ENCODE peak calls at places on chromosomes 1 and 21, in five cellular contexts. One of them, this sample, is unnamed.

GRCh38 chr1:22527555-22528296 is 35.6 kb upstream of the EPHA8 start:
- DNase-seq in GM12878: no peak
- DNase-seq in suprapubic skin: peak
- DNase-seq in stomach: no peak
- DNase-seq in prostate gland: no peak
- DNase-seq in this sample: no peak

GRCh38 chr1:156776942-156777341 is 9.6 kb downstream of the PRCC start:
- DNase-seq in GM12878: no peak
- DNase-seq in stomach: no peak
- DNase-seq in prostate gland: no peak
- DNase-seq in suprapubic skin: no peak
- DNase-seq in this sample: no peak

GRCh38 chr21:15686506-15686905 is 43.3 kb upstream of the USP25 start:
- DNase-seq in suprapubic skin: no peak
- DNase-seq in prostate gland: no peak
- DNase-seq in GM12878: no peak
- DNase-seq in stomach: no peak
- DNase-seq in this sample: no peak

GRCh38 chr1:21305900-21306189 is 15.6 kb upstream of the ECE1 start:
- DNase-seq in GM12878: no peak
- DNase-seq in prostate gland: no peak
- DNase-seq in stomach: no peak
- DNase-seq in suprapubic skin: no peak
- DNase-seq in this sample: no peak

GRCh38 chr1:51305371-51305823 is 25.0 kb downstream of the TTC39A start:
- DNase-seq in GM12878: no peak
- DNase-seq in suprapubic skin: no peak
- DNase-seq in prostate gland: no peak
- DNase-seq in stomach: no peak
- DNase-seq in this sample: no peak

GRCh38 chr1:223674119-223674890 is 8.8 kb upstream of the CAPN8 start:
- DNase-seq in stomach: no peak
- DNase-seq in suprapubic skin: peak
- DNase-seq in prostate gland: no peak
- DNase-seq in GM12878: no peak
- DNase-seq in this sample: no peak

GRCh38 chr1:26754086-26754874 is 33.5 kb upstream of the PIGV start:
- DNase-seq in stomach: no peak
- DNase-seq in suprapubic skin: no peak
- DNase-seq in GM12878: no peak
- DNase-seq in prostate gland: no peak
- DNase-seq in this sample: no peak

GRCh38 chr1:68230901-68231626 is 1.3 kb downstream of the WLS start:
- DNase-seq in prostate gland: peak
- DNase-seq in GM12878: no peak
- DNase-seq in stomach: peak
- DNase-seq in suprapubic skin: no peak
- DNase-seq in this sample: peak

GRCh38 chr1:185567006-185567405 is 167.2 kb upstream of the HMCN1 start:
- DNase-seq in GM12878: no peak
- DNase-seq in stomach: no peak
- DNase-seq in suprapubic skin: no peak
- DNase-seq in prostate gland: no peak
- DNase-seq in this sample: no peak

GRCh38 chr1:88311907-88312306 is 372.2 kb upstream of the PKN2 start:
- DNase-seq in suprapubic skin: no peak
- DNase-seq in GM12878: no peak
- DNase-seq in prostate gland: no peak
- DNase-seq in stomach: peak
- DNase-seq in this sample: no peak

GRCh38 chr1:53631622-53632310 is 107.2 kb downstream of the GLIS1 start:
- DNase-seq in prostate gland: no peak
- DNase-seq in stomach: peak
- DNase-seq in GM12878: no peak
- DNase-seq in suprapubic skin: no peak
- DNase-seq in this sample: peak

GRCh38 chr1:202586018-202586821 is 124.0 kb downstream of the SYT2 start:
- DNase-seq in GM12878: peak
- DNase-seq in suprapubic skin: no peak
- DNase-seq in stomach: peak
- DNase-seq in prostate gland: no peak
- DNase-seq in this sample: peak

GRCh38 chr1:151476083-151476482 is 16.8 kb upstream of the POGZ start:
- DNase-seq in prostate gland: no peak
- DNase-seq in suprapubic skin: no peak
- DNase-seq in stomach: no peak
- DNase-seq in GM12878: no peak
- DNase-seq in this sample: no peak

GRCh38 chr1:13813398-13814012 is 113.5 kb downstream of the PRDM2 start:
- DNase-seq in prostate gland: no peak
- DNase-seq in stomach: no peak
- DNase-seq in GM12878: no peak
- DNase-seq in suprapubic skin: no peak
- DNase-seq in this sample: peak

GRCh38 chr1:150187560-150187931 is 37.8 kb downstream of the PLEKHO1 start:
- DNase-seq in suprapubic skin: no peak
- DNase-seq in prostate gland: no peak
- DNase-seq in GM12878: no peak
- DNase-seq in stomach: no peak
- DNase-seq in this sample: no peak

GRCh38 chr1:145889722-145890121 is 4.1 kb upstream of the ANKRD35 start:
- DNase-seq in suprapubic skin: no peak
- DNase-seq in prostate gland: no peak
- DNase-seq in GM12878: no peak
- DNase-seq in stomach: no peak
- DNase-seq in this sample: no peak

GRCh38 chr1:174671826-174672225 is 224.1 kb downstream of the GPR52 start:
- DNase-seq in prostate gland: no peak
- DNase-seq in stomach: no peak
- DNase-seq in suprapubic skin: no peak
- DNase-seq in GM12878: no peak
- DNase-seq in this sample: no peak

GRCh38 chr21:38286739-38287426 is 30.1 kb downstream of the KCNJ15 start:
- DNase-seq in GM12878: no peak
- DNase-seq in suprapubic skin: no peak
- DNase-seq in stomach: no peak
- DNase-seq in prostate gland: no peak
- DNase-seq in this sample: no peak

GRCh38 chr1:180586671-180587155 is 27.9 kb downstream of the OVAAL start:
- DNase-seq in suprapubic skin: no peak
- DNase-seq in prostate gland: peak
- DNase-seq in GM12878: no peak
- DNase-seq in stomach: peak
- DNase-seq in this sample: no peak

GRCh38 chr21:35512321-35512720 is 463.2 kb upstream of the RUNX1 start:
- DNase-seq in stomach: no peak
- DNase-seq in GM12878: no peak
- DNase-seq in suprapubic skin: no peak
- DNase-seq in prostate gland: no peak
- DNase-seq in this sample: no peak

GRCh38 chr1:165927169-165927568 is 99.8 kb downstream of the UCK2 start:
- DNase-seq in prostate gland: no peak
- DNase-seq in stomach: no peak
- DNase-seq in suprapubic skin: no peak
- DNase-seq in GM12878: no peak
- DNase-seq in this sample: no peak

GRCh38 chr1:56645663-56646330 is 683 bp downstream of the PRKAA2 start:
- DNase-seq in stomach: peak
- DNase-seq in GM12878: no peak
- DNase-seq in suprapubic skin: no peak
- DNase-seq in prostate gland: peak
- DNase-seq in this sample: no peak

GRCh38 chr21:23930565-23930964 is 1676.7 kb downstream of the MRPL39 start:
- DNase-seq in suprapubic skin: no peak
- DNase-seq in stomach: no peak
- DNase-seq in prostate gland: no peak
- DNase-seq in GM12878: no peak
- DNase-seq in this sample: no peak

GRCh38 chr1:165384016-165384415 is 27.5 kb upstream of the LMX1A start:
- DNase-seq in stomach: no peak
- DNase-seq in GM12878: no peak
- DNase-seq in suprapubic skin: no peak
- DNase-seq in prostate gland: no peak
- DNase-seq in this sample: no peak

GRCh38 chr1:207032528-207033017 is at the start of gene C1orf116:
- DNase-seq in stomach: peak
- DNase-seq in suprapubic skin: no peak
- DNase-seq in GM12878: no peak
- DNase-seq in prostate gland: peak
- DNase-seq in this sample: no peak
- TF ChIP-seq POLR2AphosphoS5 in stomach: no peak
- TF ChIP-seq POLR2AphosphoS5 in suprapubic skin: no peak
- TF ChIP-seq POLR2AphosphoS5 in GM12878: no peak
- TF ChIP-seq POLR2AphosphoS5 in prostate gland: peak
- TF ChIP-seq POLR2AphosphoS5 in this sample: no peak

DNA sequence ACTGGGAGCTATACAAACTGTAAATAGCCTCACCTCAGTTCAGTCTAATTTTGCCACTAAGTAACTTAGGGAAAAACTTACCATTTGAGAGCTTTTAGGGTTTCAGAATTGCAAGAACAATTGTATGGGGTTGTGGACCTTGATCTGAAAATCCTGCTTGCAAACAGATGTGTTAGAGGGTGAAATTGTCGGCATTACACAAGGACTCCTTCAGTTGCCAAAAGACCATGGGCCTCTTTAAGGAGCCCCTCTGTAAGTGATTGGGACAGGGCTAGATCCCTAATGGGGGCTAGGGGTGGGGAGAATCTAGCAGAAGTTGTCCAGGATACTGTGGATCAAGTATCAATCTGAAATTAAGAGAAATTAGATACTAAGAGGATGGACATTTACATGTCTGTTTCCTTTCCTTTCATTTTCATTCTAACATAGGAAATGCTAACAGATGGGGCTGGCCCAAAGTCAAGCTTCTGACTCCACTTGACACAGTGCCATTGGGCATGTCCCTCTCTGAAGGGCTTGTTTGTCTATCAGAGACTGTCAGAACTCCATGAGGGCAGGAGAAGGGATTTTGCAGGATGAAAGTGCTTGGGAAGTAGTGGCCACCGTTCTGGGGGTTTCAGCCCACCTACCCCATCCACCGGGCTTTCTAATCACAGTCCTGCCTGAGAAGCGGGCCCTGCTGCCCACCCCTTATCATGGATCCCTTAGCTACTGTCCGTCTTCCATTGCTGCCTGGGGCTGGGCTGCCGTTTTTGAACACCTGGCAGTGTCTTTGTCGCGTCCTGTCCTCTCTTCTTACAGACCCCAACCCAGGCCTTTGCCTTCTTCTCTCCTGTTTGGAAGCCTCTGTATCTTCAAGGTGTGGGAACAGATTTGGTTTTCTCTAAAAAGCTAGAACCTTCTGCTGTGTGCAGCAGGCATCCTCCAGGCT is 54.7 kb downstream of the STUM start:
- DNase-seq in prostate gland: peak
- DNase-seq in GM12878: no peak
- DNase-seq in stomach: peak
- DNase-seq in suprapubic skin: peak
- DNase-seq in this sample: peak
- H3K4me3 ChIP-seq in prostate gland: no peak
- H3K4me3 ChIP-seq in GM12878: no peak
- H3K4me3 ChIP-seq in stomach: peak
- H3K4me3 ChIP-seq in suprapubic skin: peak
- H3K4me3 ChIP-seq in this sample: no peak

GRCh38 chr1:108701176-108701849 is 9.2 kb downstream of the PRPF38B start:
- DNase-seq in suprapubic skin: no peak
- DNase-seq in GM12878: no peak
- DNase-seq in prostate gland: no peak
- DNase-seq in stomach: no peak
- DNase-seq in this sample: no peak

GRCh38 chr1:108704501-108704900 is 8.2 kb upstream of the FNDC7 start:
- DNase-seq in suprapubic skin: no peak
- DNase-seq in stomach: no peak
- DNase-seq in GM12878: no peak
- DNase-seq in prostate gland: no peak
- DNase-seq in this sample: no peak

GRCh38 chr1:108703939-108704338 is 8.8 kb upstream of the FNDC7 start:
- DNase-seq in prostate gland: no peak
- DNase-seq in GM12878: no peak
- DNase-seq in suprapubic skin: no peak
- DNase-seq in stomach: no peak
- DNase-seq in this sample: no peak

GRCh38 chr1:108708726-108709660 is 3.7 kb upstream of the FNDC7 start:
- DNase-seq in prostate gland: no peak
- DNase-seq in suprapubic skin: no peak
- DNase-seq in GM12878: no peak
- DNase-seq in stomach: no peak
- DNase-seq in this sample: peak

DNA sequence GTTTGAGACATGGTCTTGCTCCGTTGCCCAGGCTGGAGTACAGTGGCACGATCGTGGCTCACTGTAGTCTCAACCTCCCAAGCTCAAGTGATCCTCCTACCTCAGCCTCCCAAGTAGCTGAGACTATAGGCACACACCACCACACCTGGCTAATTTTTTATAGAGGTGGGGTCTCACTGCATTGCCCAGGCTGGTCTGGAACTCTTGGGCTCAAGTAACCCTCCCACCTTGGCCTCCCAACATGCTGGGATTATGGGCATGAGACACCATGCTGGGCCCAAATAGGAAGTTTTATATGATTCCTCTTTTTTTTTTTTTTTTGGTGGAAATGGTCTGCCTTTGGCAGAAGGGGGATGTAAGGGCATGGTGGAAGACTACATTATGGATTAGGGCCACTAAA is 6.1 kb upstream of the FNDC7 start:
- DNase-seq in prostate gland: no peak
- DNase-seq in stomach: no peak
- DNase-seq in suprapubic skin: no peak
- DNase-seq in GM12878: no peak
- DNase-seq in this sample: no peak
- H3K27ac ChIP-seq in prostate gland: no peak
- H3K27ac ChIP-seq in stomach: no peak
- H3K27ac ChIP-seq in suprapubic skin: no peak
- H3K27ac ChIP-seq in GM12878: no peak
- H3K27ac ChIP-seq in this sample: no peak

DNA sequence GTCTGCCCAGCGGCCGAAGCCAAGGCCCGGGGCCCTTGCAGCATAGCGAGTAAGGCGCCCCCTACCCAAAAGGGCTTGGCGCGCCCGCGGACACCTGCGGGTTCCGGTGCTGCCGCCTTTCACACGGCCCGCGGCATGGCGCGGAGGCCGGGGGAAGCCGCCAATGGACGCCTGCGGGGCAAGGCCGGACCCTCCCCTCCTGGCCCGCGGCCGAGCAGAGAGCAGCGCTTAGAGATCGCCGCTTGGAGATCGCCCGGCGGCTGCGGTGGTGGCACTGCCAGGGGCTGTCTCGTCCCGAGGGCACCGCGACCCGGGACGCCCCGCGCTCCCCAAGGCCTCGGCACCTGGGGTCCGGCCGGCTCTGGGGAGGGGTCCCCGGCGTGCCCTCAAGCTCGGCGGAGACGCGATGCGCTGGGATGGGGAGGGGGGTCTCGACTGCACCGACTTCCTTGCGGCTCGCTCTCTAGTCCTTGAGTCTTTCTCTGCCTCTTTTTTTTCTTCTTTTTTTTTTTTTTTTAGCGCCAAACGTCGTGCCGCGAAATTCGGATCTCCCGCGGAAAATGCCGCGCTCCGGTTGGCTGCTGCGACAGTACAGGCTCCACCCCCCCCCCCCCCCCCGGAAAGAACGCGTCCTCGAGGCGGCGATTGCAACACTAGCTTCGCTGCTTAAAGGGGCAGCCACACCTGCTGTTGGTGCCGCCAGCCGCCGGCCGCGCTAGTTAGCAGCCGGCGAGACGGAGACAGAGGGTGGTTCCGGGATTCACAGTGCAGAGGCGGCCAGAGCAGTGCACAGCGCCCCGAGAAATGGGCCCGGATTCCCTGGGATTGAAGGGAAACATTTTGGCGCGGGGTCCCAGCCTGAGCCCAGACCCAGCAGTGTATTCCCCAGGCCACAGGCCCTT is at the start of gene E2F2:
- DNase-seq in GM12878: no peak
- DNase-seq in prostate gland: peak
- DNase-seq in suprapubic skin: peak
- DNase-seq in stomach: peak
- DNase-seq in this sample: peak
- TF ChIP-seq POLR2AphosphoS5 in GM12878: peak
- TF ChIP-seq POLR2AphosphoS5 in prostate gland: peak
- TF ChIP-seq POLR2AphosphoS5 in suprapubic skin: no peak
- TF ChIP-seq POLR2AphosphoS5 in stomach: peak
- TF ChIP-seq POLR2AphosphoS5 in this sample: peak

This sample was measured in spleen.